ENCODE peak calls at places on chromosomes 2 and 18, in four cellular contexts. F, E, R and D are unnamed samples.

GRCh38 chr2:3940661-3941060 is 237.3 kb downstream of the DCDC2C start:
- DNase-seq in F (no peak), E (no peak), R (no peak), D (no peak)

GRCh38 chr2:63755216-63755615 is 86.5 kb upstream of the UGP2 start:
- DNase-seq in F (no peak), E (no peak), R (no peak), D (no peak)

GRCh38 chr18:34709104-34709503 is 994 bp upstream of the DTNA start:
- DNase-seq in F (no peak), E (no peak), R (peak), D (peak)

GRCh38 chr2:15222856-15223255 is 338.3 kb downstream of the NBAS start:
- DNase-seq in F (no peak), E (no peak), R (peak), D (no peak)

GRCh38 chr2:36352711-36353110 is 2.9 kb upstream of the CRIM1 start:
- DNase-seq in F (peak), E (no peak), R (peak), D (no peak)

GRCh38 chr2:24943427-24943826 is 23.4 kb upstream of the ADCY3 start:
- DNase-seq in F (no peak), E (no peak), R (no peak), D (no peak)

GRCh38 chr2:18703555-18703954 is 114.2 kb upstream of the NT5C1B start:
- DNase-seq in F (no peak), E (no peak), R (peak), D (no peak)

GRCh38 chr2:193517615-193518014 is 1322.9 kb upstream of the TMEFF2 start:
- DNase-seq in F (no peak), E (no peak), R (peak), D (no peak)

GRCh38 chr2:101520246-101520645 is 45.3 kb upstream of the RFX8 start:
- DNase-seq in F (no peak), E (no peak), R (peak), D (no peak)

GRCh38 chr2:17429130-17429529 is 89.1 kb downstream of the RAD51AP2 start:
- DNase-seq in F (no peak), E (no peak), R (peak), D (peak)

GRCh38 chr18:398866-399637 is 101.4 kb downstream of the COLEC12 start:
- DNase-seq in F (no peak), E (no peak), R (no peak), D (no peak)

GRCh38 chr2:214322662-214323061 is 88.2 kb upstream of the VWC2L start:
- DNase-seq in F (no peak), E (no peak), R (peak), D (peak)

GRCh38 chr2:10897956-10898355 is 13.8 kb upstream of the KCNF1 start:
- DNase-seq in F (no peak), E (no peak), R (peak), D (no peak)

GRCh38 chr2:140648390-140648789 is 1482.4 kb downstream of the LRP1B start:
- DNase-seq in F (no peak), E (no peak), R (no peak), D (no peak)

GRCh38 chr2:176814274-176814673 is 398.3 kb upstream of the HNRNPA3 start:
- DNase-seq in F (no peak), E (no peak), R (no peak), D (no peak)

GRCh38 chr2:102344397-102344796 is 11.2 kb upstream of the IL18R1 start:
- DNase-seq in F (no peak), E (no peak), R (no peak), D (no peak)

GRCh38 chr2:624096-624495 is 53.1 kb downstream of the TMEM18 start:
- DNase-seq in F (no peak), E (no peak), R (no peak), D (no peak)

GRCh38 chr2:232405943-232406510 is 617 bp upstream of the ALPG start:
- DNase-seq in F (no peak), E (no peak), R (no peak), D (no peak)

GRCh38 chr2:237626813-237627451 is 455 bp upstream of the LRRFIP1 start:
- DNase-seq in F (no peak), E (no peak), R (no peak), D (no peak)

GRCh38 chr18:59779979-59780378 is 82.8 kb upstream of the CCBE1 start:
- DNase-seq in F (no peak), E (no peak), R (peak), D (peak)